ENCODE peak calls at places on chromosomes 2 and 18, in eight cellular contexts. W is psoas muscle; F is iPS-NIHi11; N is heart right ventricle; B is MG63; C is AG09319; P is activated CD4-positive, alpha-beta T cell treated with anti-CD3 and anti-CD28 coated beads, Interleukin-2, amount 10 ng/mL, durations not matched to agents 7 days and 5 days; M is fibroblast of lung. O is an unnamed sample.

GRCh38 chr18:24762417-24762816 is 302.0 kb downstream of the HRH4 start:
- DNase-seq in W (no peak), F (no peak), N (no peak), B (no peak), C (no peak), P (no peak), M (no peak), O (no peak)

GRCh38 chr2:61180686-61181085 is 18.7 kb downstream of the C2orf74 start:
- DNase-seq in W (no peak), F (no peak), N (no peak), B (no peak), C (no peak), P (no peak), M (no peak), O (no peak)

GRCh38 chr2:127128508-127128907 is 21.6 kb upstream of the BIN1 start:
- DNase-seq in W (no peak), F (peak), N (no peak), B (no peak), C (no peak), P (no peak), M (no peak), O (peak)

GRCh38 chr2:157052685-157053224 is 204.8 kb upstream of the GALNT5 start:
- DNase-seq in W (no peak), F (no peak), N (no peak), B (peak), C (peak), P (no peak), M (peak), O (no peak)

GRCh38 chr18:34643982-34644381 is 66.1 kb upstream of the DTNA start:
- DNase-seq in W (no peak), F (no peak), N (no peak), B (no peak), C (no peak), P (no peak), M (peak), O (no peak)

GRCh38 chr2:151569167-151569566 is 159.5 kb downstream of the RIF1 start:
- DNase-seq in W (no peak), F (no peak), N (no peak), B (no peak), C (no peak), P (no peak), M (no peak), O (no peak)

GRCh38 chr2:157741819-157742484 is 113.3 kb upstream of the ACVR1C start:
- DNase-seq in W (no peak), F (no peak), N (no peak), B (no peak), C (no peak), P (no peak), M (no peak), O (no peak)

GRCh38 chr18:79510046-79510685 is 114.4 kb downstream of the NFATC1 start:
- DNase-seq in W (no peak), F (no peak), N (no peak), B (no peak), C (no peak), P (no peak), M (no peak), O (no peak)

GRCh38 chr2:8312861-8313768 is 368.7 kb upstream of the ID2 start:
- DNase-seq in W (no peak), F (no peak), N (no peak), B (no peak), C (no peak), P (no peak), M (peak), O (peak)

GRCh38 chr2:237600205-237600846 is 9.8 kb upstream of the RAB17 start:
- DNase-seq in W (peak), F (no peak), N (peak), B (peak), C (peak), P (no peak), M (peak), O (peak)

GRCh38 chr2:56613254-56613653 is 429.5 kb downstream of the CCDC85A start:
- DNase-seq in W (no peak), F (no peak), N (no peak), B (no peak), C (no peak), P (no peak), M (no peak), O (peak)

GRCh38 chr2:189580267-189580661 is 322 bp downstream of the SLC40A1 start:
- DNase-seq in W (peak), F (peak), N (peak), B (no peak), C (no peak), P (peak), M (peak), O (peak)

GRCh38 chr18:58013241-58014211 is 30.5 kb upstream of the NEDD4L start:
- DNase-seq in W (no peak), F (no peak), N (no peak), B (peak), C (no peak), P (no peak), M (peak), O (no peak)

GRCh38 chr18:23956483-23956882 is 58.1 kb upstream of the TTC39C start:
- DNase-seq in W (no peak), F (no peak), N (no peak), B (no peak), C (no peak), P (no peak), M (no peak), O (no peak)

GRCh38 chr2:205807229-205807628 is 124.9 kb downstream of the NRP2 start:
- DNase-seq in W (no peak), F (no peak), N (no peak), B (no peak), C (no peak), P (no peak), M (no peak), O (no peak)